ENCODE peak calls at places on chromosome 1, in eight cellular contexts. One of them, this sample, is unnamed.
A peak's percentile ranks its signal among the peaks of the same experiment; 100 is the strongest.

GRCh38 chr1:197526736-197527371 is 248.4 kb downstream of the DENND1B start:
- DNase-seq in Right ventricle myocardium superior: no peak
- DNase-seq in NCI-H2029 treated with DMSO at 0.1 percent for 48 hours: peak; percentile 58
- DNase-seq in SW 1271: peak; percentile 9
- DNase-seq in GM20000: peak; percentile 7
- DNase-seq in Caki2: no peak
- DNase-seq in BE2C: no peak
- DNase-seq in GM10248: peak; percentile 10
- DNase-seq in this sample: no peak

GRCh38 chr1:179228783-179229213 is 679 bp downstream of the ABL2 start:
- DNase-seq in GM10248: no peak
- DNase-seq in NCI-H2029 treated with DMSO at 0.1 percent for 48 hours: no peak
- DNase-seq in SW 1271: no peak
- DNase-seq in Caki2: peak; percentile 30
- DNase-seq in Right ventricle myocardium superior: peak; percentile 63
- DNase-seq in BE2C: peak; percentile 79
- DNase-seq in GM20000: no peak
- DNase-seq in this sample: peak; percentile 76

GRCh38 chr1:225842074-225842473 is 32.1 kb downstream of the EPHX1 start:
- DNase-seq in NCI-H2029 treated with DMSO at 0.1 percent for 48 hours: no peak
- DNase-seq in BE2C: no peak
- DNase-seq in SW 1271: no peak
- DNase-seq in Right ventricle myocardium superior: peak; percentile 34
- DNase-seq in GM20000: no peak
- DNase-seq in GM10248: no peak
- DNase-seq in Caki2: no peak
- DNase-seq in this sample: no peak

GRCh38 chr1:60826320-60827094 is 255.9 kb upstream of the NFIA start:
- DNase-seq in Caki2: no peak
- DNase-seq in Right ventricle myocardium superior: no peak
- DNase-seq in SW 1271: no peak
- DNase-seq in GM20000: no peak
- DNase-seq in NCI-H2029 treated with DMSO at 0.1 percent for 48 hours: no peak
- DNase-seq in GM10248: no peak
- DNase-seq in BE2C: no peak
- DNase-seq in this sample: no peak

GRCh38 chr1:160353223-160353622 is 10.0 kb downstream of the NCSTN start:
- DNase-seq in GM20000: no peak
- DNase-seq in NCI-H2029 treated with DMSO at 0.1 percent for 48 hours: no peak
- DNase-seq in Right ventricle myocardium superior: no peak
- DNase-seq in GM10248: no peak
- DNase-seq in BE2C: no peak
- DNase-seq in Caki2: no peak
- DNase-seq in SW 1271: no peak
- DNase-seq in this sample: no peak

GRCh38 chr1:222914861-222915632 is 100.2 kb downstream of the DISP1 start:
- DNase-seq in SW 1271: no peak
- DNase-seq in BE2C: no peak
- DNase-seq in NCI-H2029 treated with DMSO at 0.1 percent for 48 hours: no peak
- DNase-seq in Caki2: peak; percentile 39
- DNase-seq in Right ventricle myocardium superior: no peak
- DNase-seq in GM10248: no peak
- DNase-seq in GM20000: no peak
- DNase-seq in this sample: no peak

GRCh38 chr1:207647966-207648906 is 3.3 kb downstream of the CR1L start:
- DNase-seq in NCI-H2029 treated with DMSO at 0.1 percent for 48 hours: no peak
- DNase-seq in Caki2: no peak
- DNase-seq in SW 1271: no peak
- DNase-seq in Right ventricle myocardium superior: no peak
- DNase-seq in BE2C: no peak
- DNase-seq in GM10248: no peak
- DNase-seq in GM20000: no peak
- DNase-seq in this sample: no peak

GRCh38 chr1:245810789-245811337 is 656.1 kb downstream of the KIF26B start:
- DNase-seq in SW 1271: no peak
- DNase-seq in GM20000: peak; percentile 27
- DNase-seq in GM10248: no peak
- DNase-seq in BE2C: no peak
- DNase-seq in NCI-H2029 treated with DMSO at 0.1 percent for 48 hours: no peak
- DNase-seq in Right ventricle myocardium superior: no peak
- DNase-seq in Caki2: no peak
- DNase-seq in this sample: no peak

GRCh38 chr1:228955691-228956090 is 220.4 kb downstream of the RHOU start:
- DNase-seq in SW 1271: no peak
- DNase-seq in GM20000: no peak
- DNase-seq in Right ventricle myocardium superior: no peak
- DNase-seq in BE2C: no peak
- DNase-seq in Caki2: no peak
- DNase-seq in GM10248: no peak
- DNase-seq in NCI-H2029 treated with DMSO at 0.1 percent for 48 hours: no peak
- DNase-seq in this sample: no peak

GRCh38 chr1:226995966-226996332 is 55.9 kb downstream of the COQ8A start:
- DNase-seq in GM20000: peak; percentile 24
- DNase-seq in NCI-H2029 treated with DMSO at 0.1 percent for 48 hours: no peak
- DNase-seq in SW 1271: no peak
- DNase-seq in GM10248: no peak
- DNase-seq in Caki2: no peak
- DNase-seq in Right ventricle myocardium superior: no peak
- DNase-seq in BE2C: no peak
- DNase-seq in this sample: no peak

GRCh38 chr1:234638832-234639799 is 29.1 kb upstream of the IRF2BP2 start:
- DNase-seq in Caki2: peak; percentile 90
- DNase-seq in BE2C: peak; percentile 26
- DNase-seq in GM10248: no peak
- DNase-seq in NCI-H2029 treated with DMSO at 0.1 percent for 48 hours: no peak
- DNase-seq in GM20000: no peak
- DNase-seq in SW 1271: no peak
- DNase-seq in Right ventricle myocardium superior: no peak
- DNase-seq in this sample: no peak

GRCh38 chr1:35377553-35377952 is 109.0 kb downstream of the ZMYM4 start:
- DNase-seq in NCI-H2029 treated with DMSO at 0.1 percent for 48 hours: no peak
- DNase-seq in Caki2: peak; percentile 5
- DNase-seq in Right ventricle myocardium superior: no peak
- DNase-seq in GM10248: no peak
- DNase-seq in SW 1271: no peak
- DNase-seq in BE2C: no peak
- DNase-seq in GM20000: no peak
- DNase-seq in this sample: no peak

GRCh38 chr1:180927348-180927747 is 14.7 kb downstream of the KIAA1614 start:
- DNase-seq in GM10248: no peak
- DNase-seq in BE2C: peak; percentile 73
- DNase-seq in Caki2: no peak
- DNase-seq in GM20000: no peak
- DNase-seq in Right ventricle myocardium superior: peak; percentile 70
- DNase-seq in SW 1271: no peak
- DNase-seq in NCI-H2029 treated with DMSO at 0.1 percent for 48 hours: peak; percentile 27
- DNase-seq in this sample: no peak

GRCh38 chr1:28062806-28063205 is 25.6 kb downstream of the EYA3 start:
- DNase-seq in GM20000: no peak
- DNase-seq in GM10248: no peak
- DNase-seq in Right ventricle myocardium superior: no peak
- DNase-seq in BE2C: no peak
- DNase-seq in NCI-H2029 treated with DMSO at 0.1 percent for 48 hours: no peak
- DNase-seq in Caki2: no peak
- DNase-seq in SW 1271: no peak
- DNase-seq in this sample: no peak

GRCh38 chr1:18703041-18703621 is 72.5 kb downstream of the PAX7 start:
- DNase-seq in GM20000: no peak
- DNase-seq in SW 1271: no peak
- DNase-seq in NCI-H2029 treated with DMSO at 0.1 percent for 48 hours: no peak
- DNase-seq in Caki2: no peak
- DNase-seq in GM10248: no peak
- DNase-seq in BE2C: no peak
- DNase-seq in Right ventricle myocardium superior: no peak
- DNase-seq in this sample: no peak

GRCh38 chr1:76430532-76430931 is 356.0 kb downstream of the ST6GALNAC3 start:
- DNase-seq in SW 1271: no peak
- DNase-seq in NCI-H2029 treated with DMSO at 0.1 percent for 48 hours: no peak
- DNase-seq in BE2C: no peak
- DNase-seq in GM20000: no peak
- DNase-seq in Right ventricle myocardium superior: no peak
- DNase-seq in GM10248: no peak
- DNase-seq in Caki2: no peak
- DNase-seq in this sample: no peak